ENCODE peak calls at places on chromosome 21, in four cellular contexts. N, W, D and S are unnamed samples.

GRCh38 chr21:15823486-15824150 is 93.8 kb downstream of the USP25 start:
- DNase-seq in N (no peak), W (no peak), D (no peak), S (no peak)

GRCh38 chr21:36337099-36337509 is 17.1 kb downstream of the MORC3 start:
- DNase-seq in N (no peak), W (no peak), D (no peak), S (no peak)

GRCh38 chr21:44789880-44790279 is 11.7 kb downstream of the UBE2G2 start:
- DNase-seq in N (no peak), W (peak), D (no peak), S (no peak)

GRCh38 chr21:29523646-29524045 is 224.9 kb downstream of the BACH1 start:
- DNase-seq in N (no peak), W (no peak), D (peak), S (no peak)

GRCh38 chr21:15425049-15425448 is 304.7 kb upstream of the USP25 start:
- DNase-seq in N (no peak), W (no peak), D (no peak), S (no peak)

GRCh38 chr21:43364851-43365424 is 62.0 kb downstream of the SIK1 start:
- DNase-seq in N (no peak), W (no peak), D (no peak), S (peak)

GRCh38 chr21:35571910-35572309 is 488.4 kb downstream of the SETD4 start:
- DNase-seq in N (no peak), W (no peak), D (no peak), S (no peak)

GRCh38 chr21:43369124-43369523 is 57.8 kb downstream of the SIK1 start:
- DNase-seq in N (no peak), W (no peak), D (no peak), S (no peak)

GRCh38 chr21:41121785-41122415 is 46.1 kb upstream of the BACE2 start:
- DNase-seq in N (no peak), W (peak), D (peak), S (peak)

GRCh38 chr21:42061866-42062542 is 9.1 kb upstream of the UMODL1 start:
- DNase-seq in N (no peak), W (peak), D (peak), S (no peak)

GRCh38 chr21:34858559-34858958 is 189.8 kb downstream of the CLIC6 start:
- DNase-seq in N (no peak), W (no peak), D (no peak), S (no peak)

GRCh38 chr21:31987696-31988095 is 114.9 kb downstream of the HUNK start:
- DNase-seq in N (no peak), W (no peak), D (peak), S (no peak)

GRCh38 chr21:36859744-36860501 is 106.5 kb downstream of the HLCS start:
- DNase-seq in N (peak), W (peak), D (peak), S (peak)

GRCh38 chr21:44681861-44682579 is at the start of gene KRTAP12-1:
- DNase-seq in N (no peak), W (no peak), D (no peak), S (no peak)

GRCh38 chr21:28213221-28213620 is 779.5 kb downstream of the LTN1 start:
- DNase-seq in N (no peak), W (no peak), D (no peak), S (no peak)